ENCODE peak calls at places on chromosomes 12 and 14, in eight cellular contexts. E is OCI-LY7; Y is RWPE1; R is caudate nucleus; S is aorta; I is A549; K is CD4-positive, alpha-beta T cell; F is heart left ventricle. V is an unnamed sample.

GRCh38 chr14:100446572-100446971 is 123.4 kb downstream of the SLC25A47 start:
- DNase-seq in R (no peak), S (no peak), K (no peak), Y (no peak), I (no peak), E (no peak), F (no peak), V (no peak)

GRCh38 chr12:80226576-80226975 is 127.2 kb downstream of the OTOGL start:
- DNase-seq in S (no peak), I (no peak), R (no peak), K (no peak), F (no peak), Y (peak), E (no peak), V (peak)

GRCh38 chr14:37024166-37024565 is 148.2 kb downstream of the SLC25A21 start:
- DNase-seq in R (no peak), Y (no peak), E (no peak), I (no peak), F (no peak), K (no peak), S (no peak), V (no peak)

GRCh38 chr14:68794130-68794855 is 1.4 kb upstream of the ZFP36L1 start:
- DNase-seq in K (peak), E (peak), R (peak), Y (peak), S (peak), F (peak), I (no peak), V (no peak)

GRCh38 chr12:108635997-108636808 is 2.5 kb upstream of the SELPLG start:
- DNase-seq in I (no peak), R (no peak), F (no peak), S (no peak), K (no peak), Y (no peak), E (peak), V (no peak)

GRCh38 chr12:57166971-57167371 is 19.6 kb upstream of the LRP1-AS start:
- DNase-seq in E (no peak), K (no peak), I (peak), S (no peak), Y (peak), R (no peak), F (no peak), V (peak)

GRCh38 chr14:56145965-56146364 is 27.8 kb downstream of the PELI2 start:
- DNase-seq in E (no peak), S (no peak), F (no peak), I (no peak), K (no peak), R (no peak), Y (no peak), V (peak)

GRCh38 chr12:131589231-131589902 is 121.5 kb upstream of the SFSWAP start:
- DNase-seq in S (no peak), Y (no peak), K (no peak), I (no peak), E (no peak), F (no peak), R (no peak), V (no peak)

GRCh38 chr12:38728894-38729293 is 176.5 kb downstream of the CPNE8 start:
- DNase-seq in Y (no peak), S (no peak), E (no peak), R (no peak), I (no peak), K (no peak), F (no peak), V (no peak)

GRCh38 chr12:74941678-74942077 is 268.0 kb downstream of the KCNC2 start:
- DNase-seq in E (no peak), I (no peak), R (no peak), Y (no peak), F (no peak), K (no peak), S (no peak), V (no peak)

GRCh38 chr12:29226621-29227020 is 77.5 kb downstream of the FAR2 start:
- DNase-seq in Y (no peak), F (no peak), S (no peak), K (no peak), E (no peak), R (no peak), I (no peak), V (no peak)

DNA sequence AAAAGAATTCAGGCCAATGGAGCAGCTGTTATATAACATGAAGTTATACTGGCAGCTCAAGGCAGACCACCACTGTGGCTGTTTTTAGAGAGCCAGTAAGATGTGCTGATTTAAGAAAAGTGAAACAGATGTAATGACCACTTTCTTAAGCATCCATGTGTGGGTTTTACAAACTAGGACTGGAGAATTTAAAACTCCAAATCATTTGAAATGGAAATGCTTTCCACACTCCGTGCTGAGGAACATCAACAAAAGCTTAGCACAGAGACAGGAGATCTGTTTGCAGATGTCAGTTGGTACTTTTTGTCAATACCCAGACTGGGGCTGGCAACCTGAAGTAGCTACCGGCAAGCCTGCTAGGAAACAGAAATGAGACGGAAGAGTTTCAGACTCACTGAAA is 164.8 kb downstream of the TTC7B start:
- DNase-seq in S (no peak), E (no peak), R (no peak), I (no peak), K (no peak), F (no peak), Y (no peak), V (no peak)
- H3K27ac ChIP-seq in S (no peak), E (no peak), R (peak), I (no peak), K (no peak), F (no peak), Y (no peak), V (no peak)

DNA sequence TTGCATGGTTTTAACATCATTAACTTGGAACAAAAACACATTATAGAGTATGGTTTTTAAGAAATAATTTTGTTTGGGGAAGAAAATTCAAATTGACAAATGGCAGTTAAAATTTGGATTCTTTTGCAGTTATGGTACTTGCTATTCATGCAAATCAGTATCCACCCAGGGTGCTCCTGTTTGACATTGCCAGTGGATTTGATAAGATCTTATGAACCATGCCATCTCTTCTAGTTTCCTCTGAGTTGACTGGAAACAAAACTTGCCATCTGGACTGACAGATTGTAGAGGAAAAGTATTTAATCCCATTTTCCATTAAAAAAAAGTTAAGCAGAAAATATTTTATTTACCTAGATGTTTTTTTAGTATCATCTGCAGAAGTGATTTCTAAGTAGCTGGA is 56.3 kb downstream of the WDR20 start:
- DNase-seq in E (no peak), Y (no peak), F (no peak), I (no peak), R (no peak), K (no peak), S (no peak), V (no peak)
- H3K27ac ChIP-seq in E (no peak), Y (no peak), F (no peak), I (no peak), R (peak), K (no peak), S (no peak), V (no peak)

DNA sequence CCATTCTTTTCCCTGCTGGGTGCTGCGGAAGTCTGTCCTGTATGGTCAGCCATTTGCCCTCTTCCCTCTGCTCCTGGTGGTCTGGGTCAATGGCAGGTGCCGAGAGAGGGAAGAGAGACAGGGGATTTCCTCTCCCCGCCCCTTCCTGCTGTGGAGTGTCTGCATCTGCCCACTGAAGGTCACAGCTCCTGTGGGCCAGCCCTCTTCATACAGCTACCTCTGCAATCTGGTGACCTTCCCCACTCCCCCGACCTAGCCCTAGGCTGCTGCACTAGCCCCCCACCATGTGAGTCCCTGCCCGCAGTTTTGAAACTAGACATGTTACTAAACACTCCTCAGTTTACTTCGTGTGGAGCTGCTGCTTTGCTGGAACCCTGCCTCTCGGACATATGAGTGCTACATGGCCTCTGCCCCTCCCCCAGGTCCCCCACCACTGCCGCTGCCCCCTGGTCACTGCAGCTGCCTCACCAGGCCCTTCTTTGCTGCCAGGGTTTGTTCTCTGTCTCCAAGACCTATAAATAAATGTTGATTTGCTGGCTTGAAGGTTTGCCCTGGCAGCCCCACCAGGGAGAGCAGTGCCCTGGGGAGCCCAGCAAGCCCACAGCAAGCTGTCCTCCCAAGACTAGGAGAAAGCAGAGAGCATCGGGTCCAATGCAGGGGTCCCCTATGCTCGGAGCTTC is 102.9 kb downstream of the DPF3 start:
- DNase-seq in Y (no peak), E (no peak), I (no peak), K (no peak), S (no peak), F (peak), R (peak), V (no peak)
- H3K27ac ChIP-seq in Y (no peak), E (no peak), I (no peak), K (no peak), S (no peak), F (peak), R (peak), V (no peak)

GRCh38 chr12:22624573-22624907 is 431 bp upstream of the ETNK1 start:
- DNase-seq in S (peak), F (no peak), E (no peak), I (peak), R (no peak), Y (no peak), K (no peak), V (no peak)

GRCh38 chr12:22624908-22625646 is at the start of gene ETNK1:
- DNase-seq in I (peak), K (peak), F (peak), E (peak), R (peak), S (peak), Y (peak), V (peak)

GRCh38 chr12:22626429-22626828 is 1.5 kb downstream of the ETNK1 start:
- DNase-seq in Y (no peak), S (no peak), E (peak), R (no peak), I (no peak), F (no peak), K (no peak), V (no peak)

GRCh38 chr12:22627351-22627750 is 2.4 kb downstream of the ETNK1 start:
- DNase-seq in F (no peak), S (no peak), K (no peak), R (no peak), E (peak), I (no peak), Y (no peak), V (no peak)

GRCh38 chr12:22625671-22626251 is 790 bp downstream of the ETNK1 start:
- DNase-seq in F (peak), K (peak), E (peak), S (no peak), I (peak), R (no peak), Y (peak), V (no peak)
- H3K27ac ChIP-seq in F (peak), K (peak), E (peak), S (peak), I (peak), R (peak), Y (peak), V (peak)

DNA sequence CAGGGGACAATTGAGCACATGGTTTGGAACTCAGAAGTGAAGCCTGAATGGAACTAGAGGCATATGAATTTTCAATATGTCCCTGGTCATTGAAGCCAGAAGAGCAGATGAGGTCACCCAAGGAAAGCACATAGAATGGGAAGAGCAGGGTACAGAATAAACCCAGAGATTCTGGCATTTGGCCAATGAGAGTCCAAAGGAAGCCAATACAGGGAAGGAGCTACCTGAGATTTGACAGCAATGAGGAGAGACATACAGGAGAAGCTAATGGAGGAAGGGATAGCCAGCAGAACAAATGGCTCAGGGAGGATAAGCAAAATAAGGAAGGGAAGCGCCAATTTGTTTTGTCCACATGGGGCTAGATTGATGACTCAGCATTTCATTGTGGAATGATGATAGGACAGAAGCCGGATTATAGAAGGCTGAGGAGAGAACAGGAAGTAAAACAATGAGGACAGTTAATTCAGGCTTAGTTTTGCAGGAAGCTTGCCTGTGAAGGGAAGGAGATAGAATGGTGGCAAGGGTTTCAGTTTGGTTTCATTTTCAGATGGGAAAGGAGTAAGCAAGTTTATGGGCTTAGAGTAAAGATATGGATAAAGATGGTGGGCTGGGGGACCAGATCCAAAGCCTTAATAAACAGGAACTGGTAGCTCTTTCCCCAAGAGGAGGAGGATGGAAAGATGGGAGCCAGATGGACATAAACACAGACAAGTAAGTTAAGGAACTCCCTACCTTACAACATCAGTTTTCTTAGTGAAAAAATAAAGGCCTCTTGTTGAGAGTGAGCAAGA is 3.2 kb upstream of the SPTSSA start:
- DNase-seq in E (no peak), K (no peak), Y (no peak), R (no peak), I (no peak), S (no peak), F (no peak), V (no peak)
- H3K27ac ChIP-seq in E (no peak), K (no peak), Y (no peak), R (no peak), I (peak), S (no peak), F (no peak), V (no peak)

GRCh38 chr14:65772901-65773574 is 360.5 kb downstream of the FUT8 start:
- DNase-seq in S (no peak), F (no peak), K (no peak), I (no peak), E (no peak), R (no peak), Y (no peak), V (no peak)

GRCh38 chr14:65770681-65771080 is 358.2 kb downstream of the FUT8 start:
- DNase-seq in I (no peak), K (no peak), E (no peak), R (no peak), S (no peak), Y (no peak), F (no peak), V (no peak)

GRCh38 chr14:65776193-65776592 is 363.7 kb downstream of the FUT8 start:
- DNase-seq in F (no peak), Y (no peak), R (no peak), K (no peak), S (no peak), I (no peak), E (no peak), V (no peak)

GRCh38 chr14:65769151-65769550 is 356.6 kb downstream of the FUT8 start:
- DNase-seq in I (no peak), K (no peak), Y (no peak), F (no peak), S (no peak), E (no peak), R (peak), V (no peak)

GRCh38 chr14:65774041-65774440 is 361.5 kb downstream of the FUT8 start:
- DNase-seq in F (no peak), I (no peak), Y (no peak), R (no peak), E (no peak), S (no peak), K (no peak), V (no peak)
- H3K27ac ChIP-seq in F (no peak), I (no peak), Y (no peak), R (no peak), E (no peak), S (no peak), K (no peak), V (no peak)

GRCh38 chr12:51011960-51012359 is 14.2 kb downstream of the SLC11A2 start:
- DNase-seq in I (no peak), S (no peak), K (no peak), Y (no peak), E (no peak), R (no peak), F (no peak), V (no peak)

GRCh38 chr12:51013441-51013840 is 12.7 kb downstream of the SLC11A2 start:
- DNase-seq in I (no peak), E (no peak), F (no peak), S (no peak), K (no peak), R (no peak), Y (no peak), V (no peak)

GRCh38 chr12:51009038-51009437 is 17.1 kb downstream of the SLC11A2 start:
- DNase-seq in E (no peak), Y (no peak), K (peak), F (peak), S (peak), R (peak), I (no peak), V (no peak)

GRCh38 chr12:51008329-51008728 is 17.9 kb downstream of the SLC11A2 start:
- DNase-seq in F (no peak), Y (no peak), I (no peak), R (no peak), S (no peak), E (no peak), K (no peak), V (no peak)

DNA sequence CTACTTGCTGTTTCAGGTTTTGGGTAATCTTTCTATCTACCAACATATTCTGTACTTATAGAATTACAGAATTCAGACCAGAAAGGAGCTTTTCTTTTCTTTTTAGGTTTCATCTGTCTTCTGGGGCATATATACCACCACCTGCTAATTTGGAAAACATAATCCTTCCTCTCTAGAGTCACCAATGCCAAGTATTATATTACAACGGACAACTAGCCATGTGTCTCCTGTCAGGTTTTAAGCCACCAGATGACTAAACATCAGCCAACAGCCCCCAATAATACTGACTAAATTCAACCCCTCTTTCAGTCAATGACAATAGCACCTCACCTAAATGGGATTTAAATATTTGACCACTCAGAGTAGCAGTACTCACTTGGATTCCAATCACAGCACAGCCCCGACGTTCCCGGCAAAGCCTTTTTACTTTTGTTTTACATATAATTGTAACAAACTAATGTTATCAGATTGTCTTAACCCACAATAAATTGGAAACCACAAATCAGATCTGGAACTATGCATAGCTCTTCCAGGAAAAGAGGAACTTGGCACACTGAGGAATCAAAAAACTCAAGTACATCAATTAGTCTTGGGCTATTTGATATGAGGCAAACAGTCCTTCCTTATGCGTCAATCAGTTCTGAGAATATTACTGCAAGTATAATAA is 13.5 kb downstream of the SLC11A2 start:
- DNase-seq in E (no peak), Y (no peak), F (no peak), I (no peak), K (no peak), R (no peak), S (no peak), V (no peak)
- H3K27ac ChIP-seq in E (no peak), Y (no peak), F (no peak), I (no peak), K (no peak), R (no peak), S (no peak), V (peak)

DNA sequence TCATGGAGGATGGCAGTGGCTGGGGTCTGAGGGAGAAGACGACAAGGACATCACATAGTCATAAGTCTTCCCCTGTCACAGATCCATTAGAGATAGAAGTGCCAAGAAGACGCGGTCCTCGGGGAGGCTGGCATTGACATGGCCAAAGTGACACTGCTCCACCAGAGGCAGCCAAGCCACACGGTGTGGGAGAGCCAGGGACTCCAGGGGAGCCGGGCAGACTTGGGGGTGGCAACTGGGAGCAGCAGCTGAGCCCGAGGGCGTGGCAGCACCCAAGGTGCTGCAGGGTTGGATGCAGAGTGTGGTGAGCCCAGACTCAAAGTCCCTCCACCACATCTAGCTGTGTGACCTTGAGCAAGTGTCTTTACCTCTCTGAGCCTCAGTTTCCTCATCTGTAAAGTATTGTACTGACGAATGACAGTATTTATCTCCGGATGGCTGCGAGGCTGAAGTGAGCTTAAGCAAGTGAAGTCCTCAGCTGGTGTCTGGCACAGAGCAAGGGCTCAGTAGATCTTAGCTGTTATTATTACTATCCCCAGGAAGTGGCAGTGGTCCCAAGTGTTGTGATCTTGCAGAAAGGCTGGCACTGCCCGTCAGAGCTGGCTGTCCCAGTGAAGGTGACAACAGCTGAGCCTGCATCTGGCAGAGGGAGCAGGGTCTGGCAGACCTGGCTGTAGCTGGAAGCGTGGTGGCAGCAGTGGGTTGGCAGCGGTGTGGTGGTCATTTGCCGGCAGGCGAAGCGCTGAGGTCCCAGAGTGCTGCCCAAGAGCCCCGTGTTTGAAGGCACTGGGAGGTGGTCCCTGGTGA is 54.9 kb downstream of the ZNF664 start:
- DNase-seq in I (no peak), E (no peak), R (no peak), Y (no peak), S (no peak), K (no peak), F (peak), V (no peak)
- H3K27ac ChIP-seq in I (no peak), E (no peak), R (no peak), Y (no peak), S (no peak), K (no peak), F (peak), V (no peak)